ENCODE peak calls at places on chromosome X, in four cellular contexts. R is neuronal stem cell, E is H9, P is trophoblast cell. A is an unnamed sample.

GRCh38 chrX:137313627-137314026 is 252.3 kb upstream of the ZIC3 start:
- DNase-seq in R (no peak), E (no peak), P (no peak), A (no peak)

GRCh38 chrX:15165832-15166231 is 104.1 kb downstream of the ASB9 start:
- DNase-seq in R (no peak), E (no peak), P (no peak), A (no peak)

GRCh38 chrX:68808686-68809357 is 20.0 kb upstream of the EFNB1 start:
- DNase-seq in R (no peak), E (peak), P (no peak), A (peak)

GRCh38 chrX:5163663-5164062 is 1065.0 kb downstream of the NLGN4X start:
- DNase-seq in R (no peak), E (no peak), P (no peak), A (no peak)

GRCh38 chrX:44943007-44943406 is 70.0 kb downstream of the KDM6A start:
- DNase-seq in R (no peak), E (no peak), P (no peak), A (no peak)

GRCh38 chrX:85963736-85964135 is 83.6 kb downstream of the CHM start:
- DNase-seq in R (no peak), E (no peak), P (no peak), A (peak)

GRCh38 chrX:44903842-44904530 is 31.0 kb downstream of the KDM6A start:
- DNase-seq in R (no peak), E (no peak), P (no peak), A (no peak)

GRCh38 chrX:120251471-120252011 is 929 bp downstream of the ZBTB33 start:
- DNase-seq in R (no peak), E (no peak), P (peak), A (peak)

GRCh38 chrX:24148535-24149345 is 789 bp upstream of the ZFX start:
- DNase-seq in R (peak), E (no peak), P (peak), A (peak)

GRCh38 chrX:28347526-28347925 is 239.7 kb upstream of the IL1RAPL1 start:
- DNase-seq in R (no peak), E (no peak), P (no peak), A (no peak)

GRCh38 chrX:81259008-81259713 is 57.3 kb downstream of the SH3BGRL start:
- DNase-seq in R (no peak), E (no peak), P (no peak), A (peak)

GRCh38 chrX:42531431-42531830 is 246.5 kb downstream of the PPP1R2C start:
- DNase-seq in R (no peak), E (no peak), P (no peak), A (no peak)

GRCh38 chrX:39627257-39627656 is 470.5 kb downstream of the BCOR start:
- DNase-seq in R (no peak), E (no peak), P (no peak), A (no peak)

GRCh38 chrX:26262121-26262523 is 46.2 kb downstream of the MAGEB5 start:
- DNase-seq in R (no peak), E (no peak), P (no peak), A (no peak)

GRCh38 chrX:38999967-39000745 is 198.9 kb downstream of the MID1IP1 start:
- DNase-seq in R (no peak), E (no peak), P (no peak), A (peak)

GRCh38 chrX:19122641-19123009 is 357 bp upstream of the ADGRG2 start:
- DNase-seq in R (no peak), E (no peak), P (no peak), A (no peak)

GRCh38 chrX:51420610-51421009 is 75.8 kb downstream of the NUDT11 start:
- DNase-seq in R (peak), E (no peak), P (no peak), A (peak)

GRCh38 chrX:81082649-81083048 is 119.1 kb downstream of the HMGN5 start:
- DNase-seq in R (no peak), E (no peak), P (no peak), A (no peak)

GRCh38 chrX:8042304-8042703 is 115.1 kb upstream of the PNPLA4 start:
- DNase-seq in R (no peak), E (no peak), P (no peak), A (no peak)

GRCh38 chrX:123833387-123833786 is 26.5 kb upstream of the XIAP start:
- DNase-seq in R (peak), E (peak), P (peak), A (peak)

GRCh38 chrX:151830911-151831310 is 81.8 kb upstream of the MAGEA4 start:
- DNase-seq in R (no peak), E (no peak), P (no peak), A (no peak)

GRCh38 chrX:132744470-132744869 is 214.0 kb downstream of the HS6ST2 start:
- DNase-seq in R (no peak), E (no peak), P (no peak), A (no peak)

GRCh38 chrX:27976284-27976683 is 5.0 kb downstream of the DCAF8L1 start:
- DNase-seq in R (no peak), E (no peak), P (no peak), A (no peak)

GRCh38 chrX:84469226-84469625 is 33.0 kb downstream of the HDX start:
- DNase-seq in R (no peak), E (no peak), P (no peak), A (peak)

GRCh38 chrX:140504371-140505324 is at the start of gene SOX3:
- DNase-seq in R (peak), E (peak), P (no peak), A (no peak)

GRCh38 chrX:118038614-118039365 is 77.8 kb downstream of the KLHL13 start:
- DNase-seq in R (no peak), E (no peak), P (no peak), A (no peak)

GRCh38 chrX:54891573-54891972 is 29.1 kb upstream of the TRO start:
- DNase-seq in R (peak), E (no peak), P (peak), A (peak)

GRCh38 chrX:133985164-133986007 is at the start of gene GPC3:
- DNase-seq in R (no peak), E (peak), P (peak), A (peak)

GRCh38 chrX:39750798-39751197 is 347.0 kb downstream of the BCOR start:
- DNase-seq in R (no peak), E (no peak), P (no peak), A (no peak)

GRCh38 chrX:20378291-20378920 is 111.7 kb upstream of the RPS6KA3 start:
- DNase-seq in R (no peak), E (no peak), P (no peak), A (peak)

GRCh38 chrX:20374866-20375530 is 108.3 kb upstream of the RPS6KA3 start:
- DNase-seq in R (no peak), E (no peak), P (no peak), A (peak)

GRCh38 chrX:20374450-20374849 is 107.7 kb upstream of the RPS6KA3 start:
- DNase-seq in R (no peak), E (no peak), P (no peak), A (no peak)

GRCh38 chrX:20373063-20373462 is 106.4 kb upstream of the RPS6KA3 start:
- DNase-seq in R (no peak), E (no peak), P (no peak), A (no peak)

DNA sequence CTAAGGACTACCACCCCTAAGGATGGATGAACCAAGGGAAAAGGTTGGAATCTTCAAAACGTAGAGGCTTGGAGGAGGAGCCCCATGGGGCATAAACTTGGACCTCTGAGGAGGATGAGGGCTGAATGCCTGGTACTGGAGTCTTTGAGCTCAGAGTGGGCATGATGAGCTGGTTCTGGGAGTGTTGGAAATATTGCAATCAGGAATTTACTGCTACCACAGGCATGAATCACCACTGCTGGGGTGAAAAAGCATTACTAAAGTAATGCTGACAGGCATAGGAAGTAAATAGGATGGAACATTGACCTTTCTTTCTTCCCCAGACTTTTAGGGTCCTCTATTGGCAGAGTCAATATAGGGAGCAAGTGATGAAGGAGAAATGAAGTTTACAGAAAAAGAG is 105.8 kb upstream of the RPS6KA3 start:
- DNase-seq in R (no peak), E (no peak), P (no peak), A (peak)
- H2BK12ac ChIP-seq in R (no peak), E (no peak), P (no peak), A (no peak)

GRCh38 chrX:153765138-153766079 is 1.4 kb downstream of the PLXNB3 start:
- DNase-seq in R (no peak), E (peak), P (no peak), A (peak)

GRCh38 chrX:153767674-153768055 is 3.6 kb downstream of the PLXNB3 start:
- DNase-seq in R (no peak), E (peak), P (no peak), A (no peak)

GRCh38 chrX:153764786-153765137 is 713 bp downstream of the PLXNB3 start:
- DNase-seq in R (no peak), E (no peak), P (no peak), A (no peak)

GRCh38 chrX:153766871-153767673 is 3.0 kb downstream of the PLXNB3 start:
- DNase-seq in R (no peak), E (peak), P (no peak), A (no peak)

GRCh38 chrX:153766098-153766817 is 2.2 kb downstream of the PLXNB3 start:
- DNase-seq in R (no peak), E (peak), P (no peak), A (peak)
- H2BK12ac ChIP-seq in R (no peak), E (no peak), P (no peak), A (peak)

DNA sequence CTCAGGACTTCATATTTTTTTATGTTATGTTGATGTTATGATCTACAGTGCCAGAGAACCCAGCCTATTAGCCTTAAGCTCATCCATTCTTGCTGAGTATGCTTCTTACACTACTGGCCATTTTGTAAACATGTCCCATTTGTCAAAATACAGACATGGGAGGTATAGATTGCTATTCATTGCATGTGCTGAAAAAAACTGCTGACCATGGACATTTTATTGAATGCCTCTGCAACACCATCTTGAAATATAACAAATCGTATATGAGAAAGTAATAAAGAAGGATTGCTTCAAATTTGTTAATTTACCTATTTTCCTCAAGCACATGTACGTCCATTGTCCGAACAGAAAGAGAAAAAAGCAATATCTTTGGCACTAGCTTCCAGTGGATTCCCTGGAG is 91.5 kb upstream of the FAM47A start:
- DNase-seq in R (no peak), E (no peak), P (no peak), A (no peak)
- H2BK12ac ChIP-seq in R (no peak), E (no peak), P (no peak), A (no peak)

DNA sequence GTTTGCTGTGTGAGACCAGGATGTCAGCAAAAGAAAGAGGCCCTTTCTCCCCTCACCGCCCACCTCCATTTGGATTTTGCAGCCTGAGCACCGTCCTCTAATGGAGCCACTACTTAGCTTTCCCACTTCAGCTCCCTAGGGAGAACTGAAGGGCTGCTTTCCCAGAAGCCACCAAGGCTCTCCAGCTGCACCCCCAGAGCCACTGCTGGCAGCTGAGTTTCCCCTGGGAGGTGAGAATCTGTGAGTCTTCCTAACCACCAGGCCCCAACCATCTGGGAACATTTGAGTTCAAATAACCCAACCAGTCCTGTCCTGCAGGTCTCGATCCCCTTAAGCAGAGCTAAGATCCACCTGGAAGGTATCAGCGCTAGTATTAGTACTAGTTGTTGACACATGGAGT is 173.1 kb upstream of the USP9X start:
- DNase-seq in R (no peak), E (no peak), P (no peak), A (no peak)
- H2BK12ac ChIP-seq in R (no peak), E (no peak), P (no peak), A (no peak)

GRCh38 chrX:16191605-16192004 is 24.3 kb downstream of the MAGEB17 start:
- DNase-seq in R (no peak), E (no peak), P (no peak), A (no peak)

GRCh38 chrX:16188687-16189086 is 21.4 kb downstream of the MAGEB17 start:
- DNase-seq in R (no peak), E (no peak), P (no peak), A (no peak)

GRCh38 chrX:16186380-16187007 is 19.2 kb downstream of the MAGEB17 start:
- DNase-seq in R (no peak), E (peak), P (no peak), A (peak)

GRCh38 chrX:16185725-16186136 is 18.4 kb downstream of the MAGEB17 start:
- DNase-seq in R (no peak), E (no peak), P (no peak), A (peak)

GRCh38 chrX:16187024-16187698 is 19.9 kb downstream of the MAGEB17 start:
- DNase-seq in R (no peak), E (no peak), P (no peak), A (peak)
- H2BK12ac ChIP-seq in R (no peak), E (no peak), P (no peak), A (no peak)